ENCODE peak calls at places on chromosomes 13 and 19, in eight cellular contexts. One of them, this sample, is unnamed.

GRCh38 chr13:34627905-34628682 is 314.0 kb upstream of the NBEA start:
- DNase-seq in A549: no peak
- DNase-seq in IMR-90: no peak
- DNase-seq in testis: no peak
- DNase-seq in suprapubic skin: no peak
- DNase-seq in Peyer's patch: no peak
- DNase-seq in tibial nerve: no peak
- DNase-seq in H1: no peak
- DNase-seq in this sample: no peak

GRCh38 chr19:10551698-10552301 is 8.1 kb downstream of the ATG4D start:
- DNase-seq in A549: no peak
- DNase-seq in testis: no peak
- DNase-seq in IMR-90: no peak
- DNase-seq in suprapubic skin: no peak
- DNase-seq in tibial nerve: no peak
- DNase-seq in Peyer's patch: no peak
- DNase-seq in H1: no peak
- DNase-seq in this sample: no peak

GRCh38 chr13:103351035-103351828 is 285.0 kb upstream of the SLC10A2 start:
- DNase-seq in testis: no peak
- DNase-seq in A549: no peak
- DNase-seq in H1: peak; percentile 49
- DNase-seq in IMR-90: no peak
- DNase-seq in suprapubic skin: no peak
- DNase-seq in Peyer's patch: no peak
- DNase-seq in tibial nerve: no peak
- DNase-seq in this sample: peak; percentile 29

GRCh38 chr19:56309511-56310185 is 5.0 kb downstream of the ZSCAN5A start:
- DNase-seq in tibial nerve: no peak
- DNase-seq in A549: no peak
- DNase-seq in suprapubic skin: no peak
- DNase-seq in H1: peak; percentile 97
- DNase-seq in Peyer's patch: peak; percentile 32
- DNase-seq in IMR-90: peak; percentile 4
- DNase-seq in testis: peak; percentile 50
- DNase-seq in this sample: peak; percentile 39

GRCh38 chr13:89897681-89898080 is 1449.8 kb upstream of the MIR17HG start:
- DNase-seq in testis: no peak
- DNase-seq in tibial nerve: no peak
- DNase-seq in Peyer's patch: no peak
- DNase-seq in H1: no peak
- DNase-seq in IMR-90: no peak
- DNase-seq in suprapubic skin: no peak
- DNase-seq in A549: no peak
- DNase-seq in this sample: no peak

GRCh38 chr19:43638991-43639494 is 607 bp downstream of the CADM4 start:
- DNase-seq in IMR-90: no peak
- DNase-seq in tibial nerve: no peak
- DNase-seq in testis: no peak
- DNase-seq in suprapubic skin: no peak
- DNase-seq in Peyer's patch: no peak
- DNase-seq in A549: no peak
- DNase-seq in H1: no peak
- DNase-seq in this sample: no peak

GRCh38 chr19:1110809-1111640 is 7.2 kb downstream of the GPX4 start:
- DNase-seq in A549: no peak
- DNase-seq in IMR-90: no peak
- DNase-seq in tibial nerve: no peak
- DNase-seq in H1: no peak
- DNase-seq in Peyer's patch: no peak
- DNase-seq in suprapubic skin: no peak
- DNase-seq in testis: peak; percentile 61
- DNase-seq in this sample: peak; percentile 78

GRCh38 chr13:28716511-28716910 is 2.3 kb downstream of the SLC46A3 start:
- DNase-seq in suprapubic skin: no peak
- DNase-seq in H1: no peak
- DNase-seq in A549: no peak
- DNase-seq in Peyer's patch: no peak
- DNase-seq in testis: no peak
- DNase-seq in tibial nerve: no peak
- DNase-seq in IMR-90: peak; percentile 83
- DNase-seq in this sample: peak; percentile 71

GRCh38 chr13:54356209-54356608 is 1327.6 kb downstream of the OLFM4 start:
- DNase-seq in testis: no peak
- DNase-seq in A549: no peak
- DNase-seq in H1: no peak
- DNase-seq in tibial nerve: no peak
- DNase-seq in suprapubic skin: no peak
- DNase-seq in Peyer's patch: no peak
- DNase-seq in IMR-90: no peak
- DNase-seq in this sample: no peak

GRCh38 chr13:20274466-20274865 is 42.3 kb upstream of the GJB6 start:
- DNase-seq in tibial nerve: no peak
- DNase-seq in Peyer's patch: no peak
- DNase-seq in IMR-90: no peak
- DNase-seq in H1: no peak
- DNase-seq in A549: no peak
- DNase-seq in testis: no peak
- DNase-seq in suprapubic skin: no peak
- DNase-seq in this sample: no peak

GRCh38 chr13:36822786-36823185 is 3.8 kb downstream of the RFXAP start:
- DNase-seq in A549: no peak
- DNase-seq in Peyer's patch: no peak
- DNase-seq in H1: no peak
- DNase-seq in suprapubic skin: no peak
- DNase-seq in tibial nerve: no peak
- DNase-seq in testis: no peak
- DNase-seq in IMR-90: peak; percentile 15
- DNase-seq in this sample: no peak

GRCh38 chr13:40433577-40433976 is 232.9 kb downstream of the FOXO1 start:
- DNase-seq in testis: no peak
- DNase-seq in H1: no peak
- DNase-seq in Peyer's patch: peak; percentile 78
- DNase-seq in tibial nerve: no peak
- DNase-seq in IMR-90: no peak
- DNase-seq in A549: no peak
- DNase-seq in suprapubic skin: no peak
- DNase-seq in this sample: no peak

GRCh38 chr19:40672038-40672437 is 18.4 kb downstream of the NUMBL start:
- DNase-seq in IMR-90: no peak
- DNase-seq in A549: no peak
- DNase-seq in H1: no peak
- DNase-seq in Peyer's patch: no peak
- DNase-seq in testis: no peak
- DNase-seq in suprapubic skin: no peak
- DNase-seq in tibial nerve: no peak
- DNase-seq in this sample: no peak

GRCh38 chr19:17496337-17496997 is 15.0 kb upstream of the PGLS start:
- DNase-seq in testis: peak; percentile 78
- DNase-seq in IMR-90: peak; percentile 52
- DNase-seq in tibial nerve: no peak
- DNase-seq in suprapubic skin: peak; percentile 85
- DNase-seq in H1: peak; percentile 95
- DNase-seq in A549: peak; percentile 66
- DNase-seq in Peyer's patch: peak; percentile 79
- DNase-seq in this sample: peak; percentile 82

GRCh38 chr13:44393391-44393790 is 19.8 kb downstream of the SERP2 start:
- DNase-seq in H1: no peak
- DNase-seq in tibial nerve: no peak
- DNase-seq in IMR-90: no peak
- DNase-seq in Peyer's patch: no peak
- DNase-seq in testis: peak; percentile 81
- DNase-seq in suprapubic skin: no peak
- DNase-seq in A549: no peak
- DNase-seq in this sample: no peak

GRCh38 chr13:36665630-36666029 is 8.2 kb upstream of the SERTM1 start:
- DNase-seq in A549: no peak
- DNase-seq in tibial nerve: no peak
- DNase-seq in suprapubic skin: no peak
- DNase-seq in H1: no peak
- DNase-seq in Peyer's patch: no peak
- DNase-seq in testis: no peak
- DNase-seq in IMR-90: no peak
- DNase-seq in this sample: no peak

GRCh38 chr13:45231722-45232121 is 30.9 kb upstream of the KCTD4 start:
- DNase-seq in tibial nerve: no peak
- DNase-seq in suprapubic skin: no peak
- DNase-seq in H1: no peak
- DNase-seq in testis: no peak
- DNase-seq in Peyer's patch: no peak
- DNase-seq in A549: no peak
- DNase-seq in IMR-90: peak; percentile 63
- DNase-seq in this sample: no peak

GRCh38 chr19:50189326-50189725 is 14.1 kb upstream of the MYH14 start:
- DNase-seq in A549: no peak
- DNase-seq in H1: no peak
- DNase-seq in tibial nerve: no peak
- DNase-seq in Peyer's patch: no peak
- DNase-seq in suprapubic skin: no peak
- DNase-seq in IMR-90: no peak
- DNase-seq in testis: no peak
- DNase-seq in this sample: no peak

GRCh38 chr19:50191270-50191669 is 12.2 kb upstream of the MYH14 start:
- DNase-seq in IMR-90: no peak
- DNase-seq in tibial nerve: no peak
- DNase-seq in A549: no peak
- DNase-seq in suprapubic skin: no peak
- DNase-seq in H1: no peak
- DNase-seq in Peyer's patch: no peak
- DNase-seq in testis: no peak
- DNase-seq in this sample: no peak

GRCh38 chr19:50192463-50193211 is 10.8 kb upstream of the MYH14 start:
- DNase-seq in tibial nerve: no peak
- DNase-seq in H1: no peak
- DNase-seq in IMR-90: no peak
- DNase-seq in A549: no peak
- DNase-seq in testis: no peak
- DNase-seq in Peyer's patch: no peak
- DNase-seq in suprapubic skin: no peak
- DNase-seq in this sample: no peak

GRCh38 chr19:50187937-50188336 is 15.5 kb upstream of the MYH14 start:
- DNase-seq in tibial nerve: no peak
- DNase-seq in H1: no peak
- DNase-seq in IMR-90: no peak
- DNase-seq in suprapubic skin: no peak
- DNase-seq in testis: no peak
- DNase-seq in A549: no peak
- DNase-seq in Peyer's patch: no peak
- DNase-seq in this sample: no peak

DNA sequence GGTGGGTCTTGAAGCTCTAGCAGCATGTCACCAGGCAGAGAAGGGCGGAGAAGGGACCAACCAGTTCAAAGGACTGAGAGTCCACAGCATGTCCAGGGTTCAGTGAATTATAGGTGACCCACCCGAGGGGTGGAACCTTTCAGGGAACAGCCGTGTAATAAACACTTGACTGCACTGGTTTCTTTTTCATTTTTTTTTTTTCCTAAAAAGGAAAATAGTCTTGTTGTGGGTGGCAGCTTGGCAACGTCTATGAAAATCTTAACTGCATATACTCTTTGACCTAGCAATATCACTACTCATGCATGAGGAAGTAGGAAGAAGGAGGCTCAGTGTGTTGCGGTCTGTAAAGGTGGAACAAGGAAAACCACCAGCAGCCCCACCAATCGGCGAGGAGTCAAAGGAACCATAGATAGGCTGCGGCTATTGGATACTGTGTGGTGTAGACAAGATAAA is 13.0 kb upstream of the MYH14 start:
- DNase-seq in testis: no peak
- DNase-seq in Peyer's patch: no peak
- DNase-seq in A549: no peak
- DNase-seq in suprapubic skin: no peak
- DNase-seq in H1: no peak
- DNase-seq in tibial nerve: no peak
- DNase-seq in IMR-90: no peak
- DNase-seq in this sample: no peak
- TF ChIP-seq POLR2A in testis: no peak
- TF ChIP-seq POLR2A in Peyer's patch: peak; percentile 76
- TF ChIP-seq POLR2A in A549: no peak
- TF ChIP-seq POLR2A in suprapubic skin: no peak
- TF ChIP-seq POLR2A in H1: no peak
- TF ChIP-seq POLR2A in tibial nerve: no peak
- TF ChIP-seq POLR2A in IMR-90: no peak
- TF ChIP-seq POLR2A in this sample: no peak

GRCh38 chr13:114071441-114071840 is 61.0 kb downstream of the RASA3 start:
- DNase-seq in Peyer's patch: no peak
- DNase-seq in A549: no peak
- DNase-seq in H1: no peak
- DNase-seq in testis: no peak
- DNase-seq in suprapubic skin: peak; percentile 48
- DNase-seq in tibial nerve: peak; percentile 9
- DNase-seq in IMR-90: no peak
- DNase-seq in this sample: peak; percentile 3

GRCh38 chr13:114068723-114069322 is 63.6 kb downstream of the RASA3 start:
- DNase-seq in IMR-90: peak; percentile 77
- DNase-seq in A549: no peak
- DNase-seq in tibial nerve: peak; percentile 13
- DNase-seq in Peyer's patch: no peak
- DNase-seq in testis: no peak
- DNase-seq in suprapubic skin: peak; percentile 82
- DNase-seq in H1: no peak
- DNase-seq in this sample: peak; percentile 32

GRCh38 chr13:114069376-114070097 is 62.9 kb downstream of the RASA3 start:
- DNase-seq in Peyer's patch: no peak
- DNase-seq in suprapubic skin: peak; percentile 72
- DNase-seq in A549: no peak
- DNase-seq in H1: no peak
- DNase-seq in testis: no peak
- DNase-seq in IMR-90: no peak
- DNase-seq in tibial nerve: peak; percentile 8
- DNase-seq in this sample: no peak

GRCh38 chr13:114071991-114072390 is 60.4 kb downstream of the RASA3 start:
- DNase-seq in tibial nerve: peak; percentile 11
- DNase-seq in H1: no peak
- DNase-seq in IMR-90: no peak
- DNase-seq in suprapubic skin: peak; percentile 58
- DNase-seq in Peyer's patch: no peak
- DNase-seq in testis: no peak
- DNase-seq in A549: no peak
- DNase-seq in this sample: no peak

GRCh38 chr13:114070098-114070799 is 62.2 kb downstream of the RASA3 start:
- DNase-seq in H1: no peak
- DNase-seq in IMR-90: no peak
- DNase-seq in Peyer's patch: no peak
- DNase-seq in testis: no peak
- DNase-seq in tibial nerve: peak; percentile 11
- DNase-seq in A549: no peak
- DNase-seq in suprapubic skin: peak; percentile 69
- DNase-seq in this sample: no peak
- H3K4me1 ChIP-seq in H1: no peaks in the 10 kb centered on the region
- H3K4me1 ChIP-seq in IMR-90: peaks cover 42% of the 10 kb centered on the region
- H3K4me1 ChIP-seq in Peyer's patch: peaks cover 29% of the 10 kb centered on the region
- H3K4me1 ChIP-seq in testis: peaks cover 30% of the 10 kb centered on the region
- H3K4me1 ChIP-seq in tibial nerve: peaks cover 70% of the 10 kb centered on the region
- H3K4me1 ChIP-seq in A549: peaks cover 41% of the 10 kb centered on the region
- H3K4me1 ChIP-seq in suprapubic skin: peaks cover 41% of the 10 kb centered on the region
- H3K4me1 ChIP-seq in this sample: peaks cover 24% of the 10 kb centered on the region

GRCh38 chr19:18908917-18909619 is 10.1 kb downstream of the COPE start:
- DNase-seq in suprapubic skin: no peak
- DNase-seq in IMR-90: no peak
- DNase-seq in A549: no peak
- DNase-seq in testis: no peak
- DNase-seq in tibial nerve: no peak
- DNase-seq in Peyer's patch: no peak
- DNase-seq in H1: no peak
- DNase-seq in this sample: peak; percentile 86
- TF ChIP-seq POLR2A in suprapubic skin: no peak
- TF ChIP-seq POLR2A in IMR-90: no peak
- TF ChIP-seq POLR2A in A549: no peak
- TF ChIP-seq POLR2A in testis: no peak
- TF ChIP-seq POLR2A in tibial nerve: no peak
- TF ChIP-seq POLR2A in Peyer's patch: no peak
- TF ChIP-seq POLR2A in H1: no peak
- TF ChIP-seq POLR2A in this sample: no peak

GRCh38 chr13:26221399-26221720 is 754 bp downstream of the RNF6 start:
- DNase-seq in Peyer's patch: no peak
- DNase-seq in suprapubic skin: no peak
- DNase-seq in A549: peak; percentile 14
- DNase-seq in IMR-90: no peak
- DNase-seq in H1: no peak
- DNase-seq in testis: no peak
- DNase-seq in tibial nerve: no peak
- DNase-seq in this sample: no peak
- H3K4me1 ChIP-seq in Peyer's patch: no peaks in the 10 kb centered on the region
- H3K4me1 ChIP-seq in suprapubic skin: peaks cover 28% of the 10 kb centered on the region
- H3K4me1 ChIP-seq in A549: peaks cover 20% of the 10 kb centered on the region
- H3K4me1 ChIP-seq in IMR-90: peaks cover 2% of the 10 kb centered on the region
- H3K4me1 ChIP-seq in H1: no peaks in the 10 kb centered on the region
- H3K4me1 ChIP-seq in testis: peaks cover 8% of the 10 kb centered on the region
- H3K4me1 ChIP-seq in tibial nerve: peaks cover 37% of the 10 kb centered on the region
- H3K4me1 ChIP-seq in this sample: peaks cover 26% of the 10 kb centered on the region